ENCODE peak calls at places on chromosomes 3 and 15, in six cellular contexts. V is adrenal gland, F is esophagus muscularis mucosa, Z is lower lobe of right lung, A is Peyer's patch, D is A673. M is an unnamed sample.

GRCh38 chr15:40409366-40409765 is 3.8 kb downstream of the IVD start:
- DNase-seq in V (no peak), D (no peak), Z (no peak), A (no peak), F (no peak), M (no peak)

GRCh38 chr3:9098716-9099675 is 135.7 kb upstream of the RAD18 start:
- DNase-seq in D (no peak), V (peak; percentile 35), Z (no peak), F (no peak), A (no peak), M (no peak)

GRCh38 chr15:83410532-83410931 is 36.6 kb upstream of the SH3GL3 start:
- DNase-seq in A (no peak), F (no peak), Z (no peak), V (no peak), D (no peak), M (no peak)

GRCh38 chr15:45849136-45849535 is 214.3 kb downstream of the SQOR start:
- DNase-seq in D (no peak), Z (no peak), V (no peak), A (no peak), F (no peak), M (no peak)

GRCh38 chr3:196108075-196108743 is 26.3 kb upstream of the TFRC start:
- DNase-seq in Z (no peak), V (no peak), A (peak; percentile 81), F (no peak), D (no peak), M (no peak)

GRCh38 chr3:187951452-187952190 is 202.3 kb upstream of the LPP start:
- DNase-seq in A (no peak), F (no peak), D (no peak), Z (no peak), V (no peak), M (no peak)

GRCh38 chr3:177035678-177036077 is 161.6 kb downstream of the TBL1XR1 start:
- DNase-seq in A (no peak), F (no peak), D (no peak), Z (no peak), V (no peak), M (no peak)

GRCh38 chr3:123870033-123870432 is 14.1 kb downstream of the MYLK start:
- DNase-seq in A (no peak), D (no peak), F (no peak), Z (no peak), V (no peak), M (no peak)

GRCh38 chr3:128236667-128237066 is 83.4 kb downstream of the EEFSEC start:
- DNase-seq in V (no peak), Z (no peak), F (no peak), D (no peak), A (no peak), M (no peak)

GRCh38 chr3:71128951-71129350 is 454.6 kb downstream of the FOXP1 start:
- DNase-seq in D (no peak), Z (no peak), V (no peak), F (no peak), A (no peak), M (no peak)

GRCh38 chr3:55662683-55663082 is 175.6 kb upstream of the WNT5A start:
- DNase-seq in V (no peak), D (no peak), F (no peak), Z (no peak), A (no peak), M (no peak)

GRCh38 chr3:187072582-187072981 is 66.7 kb downstream of the RPL39L start:
- DNase-seq in V (no peak), A (no peak), F (no peak), Z (no peak), D (peak; percentile 56), M (no peak)

GRCh38 chr15:45320581-45320980 is 57.8 kb downstream of the GATM start:
- DNase-seq in D (no peak), F (no peak), Z (no peak), A (no peak), V (no peak), M (peak; percentile 33)

GRCh38 chr15:43872416-43873020 is 45.7 kb downstream of the WDR76 start:
- DNase-seq in V (peak; percentile 39), F (no peak), A (no peak), D (peak; percentile 76), Z (no peak), M (peak; percentile 48)

GRCh38 chr3:143445118-143445517 is 325.5 kb downstream of the CHST2 start:
- DNase-seq in D (no peak), V (no peak), A (no peak), Z (no peak), F (no peak), M (no peak)

GRCh38 chr3:114718071-114718896 is 424.5 kb downstream of the TIGIT start:
- DNase-seq in D (no peak), V (no peak), F (no peak), A (no peak), Z (no peak), M (peak; percentile 22)

GRCh38 chr3:181383760-181384159 is 328.0 kb upstream of the SOX2 start:
- DNase-seq in Z (no peak), D (peak; percentile 97), F (no peak), V (no peak), A (no peak), M (no peak)

GRCh38 chr3:17302774-17303173 is 418.0 kb downstream of the PLCL2 start:
- DNase-seq in Z (no peak), D (no peak), V (peak; percentile 32), A (no peak), F (no peak), M (no peak)

GRCh38 chr15:101171954-101172353 is 79.9 kb downstream of the CHSY1 start:
- DNase-seq in Z (no peak), F (no peak), D (peak; percentile 53), A (no peak), V (no peak), M (no peak)

GRCh38 chr15:75869446-75869845 is 26.2 kb downstream of the UBE2Q2 start:
- DNase-seq in F (no peak), Z (no peak), V (no peak), D (no peak), A (no peak), M (no peak)

DNA sequence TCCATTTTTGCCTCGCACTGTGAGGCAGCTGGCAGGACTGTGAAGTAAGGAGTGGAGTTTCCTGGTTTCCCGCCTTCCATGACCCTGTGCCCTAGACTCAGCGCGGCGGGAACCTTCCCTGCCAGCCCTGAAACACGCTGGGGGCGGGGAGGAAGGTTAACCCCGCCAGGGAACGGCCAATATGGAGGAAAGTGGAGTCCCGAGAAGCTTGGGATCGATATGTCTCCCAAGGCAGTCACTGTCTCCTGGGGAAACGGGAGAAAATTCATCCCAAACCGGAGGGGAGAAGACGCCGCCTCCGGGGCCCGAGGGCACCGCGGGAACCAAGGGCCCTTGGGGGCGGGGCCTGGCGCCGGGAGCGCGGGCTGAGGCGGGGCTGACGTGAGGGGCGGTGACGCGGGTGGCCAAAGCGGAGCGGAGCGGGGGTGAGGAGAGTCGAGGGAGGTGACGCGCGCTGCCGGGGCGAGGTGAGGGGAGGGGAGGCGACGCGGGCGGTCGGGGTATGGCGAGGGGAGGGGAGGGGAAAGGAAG is at the start of gene HMCES:
- DNase-seq in F (peak; percentile 98), V (peak; percentile 92), A (peak; percentile 97), D (peak; percentile 93), Z (peak; percentile 95), M (peak; percentile 92)
- H3K4me1 ChIP-seq in F (peaks cover 15% of the 10 kb centered on the region), V (peaks cover 37% of the 10 kb centered on the region), A (peaks cover 13% of the 10 kb centered on the region), D (peaks cover 17% of the 10 kb centered on the region), Z (peaks cover 31% of the 10 kb centered on the region), M (peaks cover 21% of the 10 kb centered on the region)

GRCh38 chr3:126703512-126704493 is at the start of gene CHCHD6:
- DNase-seq in D (peak; percentile 97), A (peak; percentile 97), F (peak; percentile 99), Z (peak; percentile 95), V (peak; percentile 95), M (peak; percentile 96)
- TF ChIP-seq CTCF in D (peak; percentile 21), A (no peak), F (peak; percentile 6), Z (no peak), V (no peak), M (no peak)

GRCh38 chr3:46950661-46951241 is 25.8 kb downstream of the CCDC12 start:
- DNase-seq in V (no peak), F (no peak), A (peak; percentile 8), Z (no peak), D (no peak), M (no peak)
- H3K4me1 ChIP-seq in V (peaks cover 92% of the 10 kb centered on the region), F (peaks cover 79% of the 10 kb centered on the region), A (peaks cover 34% of the 10 kb centered on the region), Z (peaks cover 98% of the 10 kb centered on the region), D (no peaks in the 10 kb centered on the region), M (peaks cover 94% of the 10 kb centered on the region)

DNA sequence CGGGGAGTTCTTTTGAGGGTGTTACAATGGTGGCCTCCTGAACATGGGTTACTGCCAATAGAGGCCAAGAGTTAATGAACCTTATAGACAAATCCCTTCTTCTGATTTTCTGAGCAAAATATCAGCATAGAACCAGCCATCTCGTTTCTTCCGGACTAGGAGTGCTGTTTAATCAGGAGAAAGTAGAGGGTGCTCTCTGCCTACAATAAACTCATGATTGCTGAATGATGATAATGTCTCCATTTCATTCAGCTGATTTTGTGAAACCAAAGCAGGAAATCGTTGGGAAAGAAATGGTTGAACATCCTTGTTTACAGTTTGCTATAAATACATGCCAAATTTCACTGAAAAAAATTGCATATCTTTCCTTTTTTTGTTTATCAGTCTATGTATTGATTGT is 142.8 kb upstream of the PLSCR5 start:
- DNase-seq in A (no peak), V (no peak), Z (no peak), D (peak; percentile 82), F (no peak), M (no peak)
- TF ChIP-seq CTCF in A (no peak), V (no peak), Z (no peak), D (peak; percentile 76), F (peak; percentile 20), M (peak; percentile 43)

DNA sequence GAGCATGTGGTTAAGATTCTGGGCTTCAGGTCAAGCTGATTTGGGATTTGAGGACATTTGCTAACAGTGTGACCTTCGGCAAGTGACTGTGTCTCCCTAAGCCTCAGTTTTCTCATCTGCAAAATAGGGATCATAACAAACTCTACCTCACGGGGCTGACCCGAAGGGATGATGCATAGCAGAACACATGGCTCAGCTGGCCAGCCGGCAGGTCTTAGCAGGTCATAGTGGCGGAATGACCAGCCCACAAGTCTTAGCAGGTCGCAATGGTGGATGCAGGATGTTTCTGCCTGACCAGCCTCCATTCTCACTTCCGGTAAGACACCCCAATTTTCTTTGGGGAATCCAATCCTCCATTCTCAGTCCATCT is 63.3 kb downstream of the IQSEC1 start:
- DNase-seq in F (no peak), Z (peak; percentile 45), A (no peak), D (no peak), V (no peak), M (no peak)
- H3K4me1 ChIP-seq in F (peaks cover 7% of the 10 kb centered on the region), Z (peaks cover 76% of the 10 kb centered on the region), A (peaks cover 63% of the 10 kb centered on the region), D (no peaks in the 10 kb centered on the region), V (peaks cover 70% of the 10 kb centered on the region), M (no peaks in the 10 kb centered on the region)

GRCh38 chr3:48765376-48765775 is 48.4 kb upstream of the IP6K2 start:
- DNase-seq in A (no peak), F (no peak), Z (no peak), D (no peak), V (no peak), M (peak; percentile 30)
- TF ChIP-seq CTCF in A (no peak), F (no peak), Z (no peak), D (no peak), V (no peak), M (peak; percentile 17)

GRCh38 chr3:42061042-42061710 is 30.0 kb upstream of the TRAK1 start:
- DNase-seq in Z (no peak), F (no peak), V (no peak), A (no peak), D (no peak), M (no peak)
- H3K4me1 ChIP-seq in Z (peaks cover 49% of the 10 kb centered on the region), F (peaks cover 73% of the 10 kb centered on the region), V (peaks cover 38% of the 10 kb centered on the region), A (peaks cover under 1% of the 10 kb centered on the region), D (peaks cover 16% of the 10 kb centered on the region), M (peaks cover 6% of the 10 kb centered on the region)